ENCODE peak calls at places on chromosome 3, in six cellular contexts. One of them, this sample, is unnamed.

GRCh38 chr3:13229291-13229949 is 156.2 kb upstream of the IQSEC1 start:
- DNase-seq in neuronal stem cell: no peak
- DNase-seq in mesenchymal stem cell: no peak
- DNase-seq in IMR-90: peak
- DNase-seq in H9: peak
- DNase-seq in mesendoderm: peak
- DNase-seq in this sample: peak

GRCh38 chr3:43769471-43770425 is 79.0 kb downstream of the ABHD5 start:
- DNase-seq in neuronal stem cell: peak
- DNase-seq in mesenchymal stem cell: peak
- DNase-seq in IMR-90: peak
- DNase-seq in H9: peak
- DNase-seq in mesendoderm: peak
- DNase-seq in this sample: peak

GRCh38 chr3:159839561-159840379 is 148.9 kb upstream of the IL12A start:
- DNase-seq in neuronal stem cell: peak
- DNase-seq in mesenchymal stem cell: peak
- DNase-seq in IMR-90: no peak
- DNase-seq in H9: peak
- DNase-seq in mesendoderm: peak
- DNase-seq in this sample: no peak

GRCh38 chr3:26556637-26557036 is 65.9 kb upstream of the LRRC3B start:
- DNase-seq in neuronal stem cell: no peak
- DNase-seq in mesenchymal stem cell: no peak
- DNase-seq in IMR-90: no peak
- DNase-seq in H9: no peak
- DNase-seq in mesendoderm: no peak
- DNase-seq in this sample: no peak

GRCh38 chr3:58625196-58625595 is 41.4 kb downstream of the FAM3D start:
- DNase-seq in neuronal stem cell: no peak
- DNase-seq in mesenchymal stem cell: no peak
- DNase-seq in IMR-90: no peak
- DNase-seq in H9: no peak
- DNase-seq in mesendoderm: peak
- DNase-seq in this sample: no peak

GRCh38 chr3:48088056-48088748 is 72.0 kb upstream of the MAP4 start:
- DNase-seq in neuronal stem cell: peak
- DNase-seq in mesenchymal stem cell: no peak
- DNase-seq in IMR-90: no peak
- DNase-seq in H9: peak
- DNase-seq in mesendoderm: peak
- DNase-seq in this sample: no peak

GRCh38 chr3:17730318-17730967 is 12.0 kb downstream of the TBC1D5 start:
- DNase-seq in neuronal stem cell: no peak
- DNase-seq in mesenchymal stem cell: peak
- DNase-seq in IMR-90: peak
- DNase-seq in H9: no peak
- DNase-seq in mesendoderm: peak
- DNase-seq in this sample: no peak

GRCh38 chr3:152969557-152970300 is 134.8 kb downstream of the P2RY1 start:
- DNase-seq in neuronal stem cell: no peak
- DNase-seq in mesenchymal stem cell: peak
- DNase-seq in IMR-90: no peak
- DNase-seq in H9: no peak
- DNase-seq in mesendoderm: peak
- DNase-seq in this sample: peak

GRCh38 chr3:136862611-136862951 is 573 bp downstream of the NCK1 start:
- DNase-seq in neuronal stem cell: no peak
- DNase-seq in mesenchymal stem cell: peak
- DNase-seq in IMR-90: peak
- DNase-seq in H9: peak
- DNase-seq in mesendoderm: peak
- DNase-seq in this sample: peak

GRCh38 chr3:58144478-58145142 is 66.2 kb downstream of the DNASE1L3 start:
- DNase-seq in neuronal stem cell: no peak
- DNase-seq in mesenchymal stem cell: no peak
- DNase-seq in IMR-90: no peak
- DNase-seq in H9: no peak
- DNase-seq in mesendoderm: no peak
- DNase-seq in this sample: no peak

GRCh38 chr3:76212679-76213078 is 427.3 kb upstream of the ZNF717 start:
- DNase-seq in neuronal stem cell: no peak
- DNase-seq in mesenchymal stem cell: no peak
- DNase-seq in IMR-90: no peak
- DNase-seq in H9: no peak
- DNase-seq in mesendoderm: no peak
- DNase-seq in this sample: no peak

GRCh38 chr3:13895155-13896105 is 15.6 kb upstream of the WNT7A start:
- DNase-seq in neuronal stem cell: peak
- DNase-seq in mesenchymal stem cell: peak
- DNase-seq in IMR-90: peak
- DNase-seq in H9: peak
- DNase-seq in mesendoderm: peak
- DNase-seq in this sample: peak

GRCh38 chr3:105559856-105560255 is 193.1 kb downstream of the ALCAM start:
- DNase-seq in neuronal stem cell: no peak
- DNase-seq in mesenchymal stem cell: peak
- DNase-seq in IMR-90: peak
- DNase-seq in H9: no peak
- DNase-seq in mesendoderm: no peak
- DNase-seq in this sample: no peak

GRCh38 chr3:139120336-139120971 is 75.8 kb upstream of the PRR23C start:
- DNase-seq in neuronal stem cell: no peak
- DNase-seq in mesenchymal stem cell: peak
- DNase-seq in IMR-90: peak
- DNase-seq in H9: no peak
- DNase-seq in mesendoderm: peak
- DNase-seq in this sample: no peak

GRCh38 chr3:125120370-125121122 is 64.7 kb upstream of the HEG1 start:
- DNase-seq in neuronal stem cell: peak
- DNase-seq in mesenchymal stem cell: no peak
- DNase-seq in IMR-90: no peak
- DNase-seq in H9: peak
- DNase-seq in mesendoderm: peak
- DNase-seq in this sample: peak

GRCh38 chr3:42980909-42981308 is 1.8 kb downstream of the GASK1A start:
- DNase-seq in neuronal stem cell: no peak
- DNase-seq in mesenchymal stem cell: no peak
- DNase-seq in IMR-90: no peak
- DNase-seq in H9: no peak
- DNase-seq in mesendoderm: peak
- DNase-seq in this sample: no peak

GRCh38 chr3:38362825-38363224 is 16.2 kb downstream of the XYLB start:
- DNase-seq in neuronal stem cell: no peak
- DNase-seq in mesenchymal stem cell: no peak
- DNase-seq in IMR-90: no peak
- DNase-seq in H9: no peak
- DNase-seq in mesendoderm: no peak
- DNase-seq in this sample: no peak

GRCh38 chr3:64518950-64519349 is 168.8 kb downstream of the ADAMTS9 start:
- DNase-seq in neuronal stem cell: no peak
- DNase-seq in mesenchymal stem cell: peak
- DNase-seq in IMR-90: peak
- DNase-seq in H9: no peak
- DNase-seq in mesendoderm: no peak
- DNase-seq in this sample: no peak

GRCh38 chr3:66038726-66039589 is at the start of gene MAGI1:
- DNase-seq in neuronal stem cell: peak
- DNase-seq in mesenchymal stem cell: peak
- DNase-seq in IMR-90: peak
- DNase-seq in H9: peak
- DNase-seq in mesendoderm: peak
- DNase-seq in this sample: peak

GRCh38 chr3:127159547-127159946 is 33.4 kb upstream of the PRR23E start:
- DNase-seq in neuronal stem cell: peak
- DNase-seq in mesenchymal stem cell: no peak
- DNase-seq in IMR-90: no peak
- DNase-seq in H9: no peak
- DNase-seq in mesendoderm: no peak
- DNase-seq in this sample: no peak

GRCh38 chr3:72386322-72386721 is 461.9 kb downstream of the SHQ1 start:
- DNase-seq in neuronal stem cell: no peak
- DNase-seq in mesenchymal stem cell: no peak
- DNase-seq in IMR-90: no peak
- DNase-seq in H9: no peak
- DNase-seq in mesendoderm: no peak
- DNase-seq in this sample: no peak

GRCh38 chr3:146223401-146224373 is 27.2 kb downstream of the PLSCR4 start:
- DNase-seq in neuronal stem cell: no peak
- DNase-seq in mesenchymal stem cell: no peak
- DNase-seq in IMR-90: peak
- DNase-seq in H9: no peak
- DNase-seq in mesendoderm: no peak
- DNase-seq in this sample: peak

GRCh38 chr3:49716169-49716568 is 3.3 kb downstream of the AMIGO3 start:
- DNase-seq in neuronal stem cell: no peak
- DNase-seq in mesenchymal stem cell: no peak
- DNase-seq in IMR-90: no peak
- DNase-seq in H9: no peak
- DNase-seq in mesendoderm: no peak
- DNase-seq in this sample: no peak

GRCh38 chr3:197468866-197469382 is 86.8 kb downstream of the BDH1 start:
- DNase-seq in neuronal stem cell: no peak
- DNase-seq in mesenchymal stem cell: peak
- DNase-seq in IMR-90: peak
- DNase-seq in H9: no peak
- DNase-seq in mesendoderm: no peak
- DNase-seq in this sample: no peak

GRCh38 chr3:39548282-39548681 is 80.8 kb downstream of the MOBP start:
- DNase-seq in neuronal stem cell: no peak
- DNase-seq in mesenchymal stem cell: peak
- DNase-seq in IMR-90: no peak
- DNase-seq in H9: no peak
- DNase-seq in mesendoderm: no peak
- DNase-seq in this sample: no peak

GRCh38 chr3:39550343-39550742 is 82.9 kb downstream of the MOBP start:
- DNase-seq in neuronal stem cell: no peak
- DNase-seq in mesenchymal stem cell: no peak
- DNase-seq in IMR-90: no peak
- DNase-seq in H9: no peak
- DNase-seq in mesendoderm: no peak
- DNase-seq in this sample: no peak
- H3K4ac ChIP-seq in neuronal stem cell: no peak
- H3K4ac ChIP-seq in mesenchymal stem cell: no peak
- H3K4ac ChIP-seq in IMR-90: no peak
- H3K4ac ChIP-seq in H9: no peak
- H3K4ac ChIP-seq in mesendoderm: no peak
- H3K4ac ChIP-seq in this sample: no peak

GRCh38 chr3:128648402-128648801 is 2.2 kb downstream of the RPN1 start:
- DNase-seq in neuronal stem cell: no peak
- DNase-seq in mesenchymal stem cell: no peak
- DNase-seq in IMR-90: no peak
- DNase-seq in H9: no peak
- DNase-seq in mesendoderm: no peak
- DNase-seq in this sample: no peak

GRCh38 chr3:128647307-128647706 is 3.3 kb downstream of the RPN1 start:
- DNase-seq in neuronal stem cell: no peak
- DNase-seq in mesenchymal stem cell: no peak
- DNase-seq in IMR-90: no peak
- DNase-seq in H9: no peak
- DNase-seq in mesendoderm: no peak
- DNase-seq in this sample: no peak

GRCh38 chr3:128649264-128649663 is 1.4 kb downstream of the RPN1 start:
- DNase-seq in neuronal stem cell: no peak
- DNase-seq in mesenchymal stem cell: no peak
- DNase-seq in IMR-90: no peak
- DNase-seq in H9: no peak
- DNase-seq in mesendoderm: no peak
- DNase-seq in this sample: no peak

DNA sequence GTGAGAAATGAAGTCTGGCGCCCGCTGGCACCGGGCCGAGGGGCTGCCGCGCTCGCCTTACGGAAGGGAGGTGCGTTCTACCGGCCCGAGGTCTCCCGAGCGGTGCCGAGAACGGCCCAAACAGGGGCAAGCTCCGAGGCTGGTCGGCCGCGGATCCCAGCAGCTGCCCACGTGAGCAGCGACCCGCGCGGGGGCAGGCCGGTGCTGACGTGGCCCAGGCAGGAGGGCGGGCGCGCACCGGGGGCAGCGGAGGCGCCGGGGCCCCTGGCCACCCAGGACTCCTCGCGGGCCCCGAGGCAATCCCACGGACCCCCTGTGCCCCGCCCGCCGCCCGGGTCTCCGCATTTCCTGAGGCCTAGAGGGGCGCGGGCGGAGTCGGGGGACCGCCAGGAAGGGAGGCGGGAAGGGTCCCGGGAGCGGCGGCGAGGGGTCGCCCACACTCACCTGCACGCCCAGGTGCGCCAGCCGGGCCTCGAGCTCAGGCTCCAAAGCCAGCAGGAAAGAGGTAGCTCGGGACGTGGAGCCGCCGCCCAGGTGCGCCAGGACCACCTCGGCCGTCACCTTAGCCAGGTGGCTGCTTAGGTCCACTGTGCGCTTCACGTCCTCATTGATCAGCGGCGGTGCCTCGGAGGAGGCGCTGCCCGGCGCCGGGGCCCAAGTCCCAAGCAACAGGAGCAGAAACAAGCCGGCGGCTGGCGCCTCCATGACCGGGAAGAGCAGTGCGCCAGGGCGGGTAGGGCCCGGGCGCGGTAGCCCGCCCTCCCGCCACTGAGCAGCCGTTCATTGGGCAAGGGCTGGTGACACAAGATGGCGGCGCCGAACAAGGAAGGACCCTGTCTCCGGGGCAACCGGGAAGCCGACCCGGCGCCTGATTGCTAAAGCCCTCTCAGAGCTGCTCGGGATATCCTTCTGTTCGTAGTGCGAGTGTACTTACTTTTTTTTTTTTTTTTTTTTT is at the start of gene RPN1:
- DNase-seq in neuronal stem cell: peak
- DNase-seq in mesenchymal stem cell: peak
- DNase-seq in IMR-90: peak
- DNase-seq in H9: peak
- DNase-seq in mesendoderm: peak
- DNase-seq in this sample: peak
- H3K4ac ChIP-seq in neuronal stem cell: peak
- H3K4ac ChIP-seq in mesenchymal stem cell: peak
- H3K4ac ChIP-seq in IMR-90: peak
- H3K4ac ChIP-seq in H9: no peak
- H3K4ac ChIP-seq in mesendoderm: peak
- H3K4ac ChIP-seq in this sample: peak

GRCh38 chr3:149368201-149368849 is 9.1 kb downstream of the TM4SF1 start:
- DNase-seq in neuronal stem cell: no peak
- DNase-seq in mesenchymal stem cell: no peak
- DNase-seq in IMR-90: peak
- DNase-seq in H9: no peak
- DNase-seq in mesendoderm: no peak
- DNase-seq in this sample: no peak
- H3K4ac ChIP-seq in neuronal stem cell: no peak
- H3K4ac ChIP-seq in mesenchymal stem cell: no peak
- H3K4ac ChIP-seq in IMR-90: peak
- H3K4ac ChIP-seq in H9: no peak
- H3K4ac ChIP-seq in mesendoderm: no peak
- H3K4ac ChIP-seq in this sample: no peak

DNA sequence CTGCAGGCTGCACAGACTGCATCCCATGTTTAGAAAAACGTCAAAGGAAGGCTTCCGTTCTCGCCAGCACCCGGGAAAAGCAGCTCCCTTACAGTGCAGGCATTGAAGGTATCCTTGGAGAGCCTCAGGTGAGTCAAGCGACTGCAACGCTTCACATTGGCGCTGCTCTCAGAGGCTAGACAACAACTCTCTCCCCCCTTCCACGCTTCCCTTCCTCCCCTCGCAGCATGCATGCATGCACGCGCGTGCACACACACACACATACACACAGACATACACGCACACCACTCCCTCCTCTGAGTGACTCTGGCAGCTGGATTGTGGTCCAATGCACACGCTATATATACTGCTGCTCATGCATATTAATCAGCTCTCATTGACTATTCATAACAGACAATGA is 191.1 kb downstream of the PDZRN3 start:
- DNase-seq in neuronal stem cell: no peak
- DNase-seq in mesenchymal stem cell: peak
- DNase-seq in IMR-90: peak
- DNase-seq in H9: no peak
- DNase-seq in mesendoderm: no peak
- DNase-seq in this sample: no peak
- H3K4ac ChIP-seq in neuronal stem cell: no peak
- H3K4ac ChIP-seq in mesenchymal stem cell: no peak
- H3K4ac ChIP-seq in IMR-90: no peak
- H3K4ac ChIP-seq in H9: no peak
- H3K4ac ChIP-seq in mesendoderm: no peak
- H3K4ac ChIP-seq in this sample: no peak

This sample was measured in trophoblast cell.